ENCODE peak calls at places on chromosomes 16 and 17, in eight cellular contexts. A is spleen, V is ovary, J is mammary epithelial cell, M is right cardiac atrium, Z is substantia nigra, H is heart left ventricle, G is RWPE2. F is an unnamed sample.

GRCh38 chr16:73846292-73846849 is 450.2 kb upstream of the PSMD7 start:
- DNase-seq in Z (no peak), V (no peak), M (peak; percentile 51), J (no peak), G (no peak), A (no peak), H (no peak), F (no peak)

GRCh38 chr17:50209472-50210248 is 8.2 kb upstream of the COL1A1 start:
- DNase-seq in M (peak; percentile 96), Z (no peak), G (peak; percentile 59), V (peak; percentile 99), J (no peak), H (peak; percentile 93), A (no peak), F (no peak)

GRCh38 chr16:80997139-80997798 is 9.4 kb downstream of the CMC2 start:
- DNase-seq in V (no peak), Z (no peak), A (no peak), G (no peak), J (no peak), M (no peak), H (no peak), F (no peak)

GRCh38 chr16:27495191-27495590 is 54.5 kb downstream of the GTF3C1 start:
- DNase-seq in M (peak; percentile 83), J (no peak), Z (no peak), H (no peak), V (peak; percentile 53), A (no peak), G (no peak), F (no peak)

GRCh38 chr17:81867952-81868673 is 3.0 kb downstream of the ARHGDIA start:
- DNase-seq in Z (no peak), V (no peak), M (peak; percentile 71), G (peak; percentile 73), A (no peak), J (no peak), H (no peak), F (no peak)

GRCh38 chr17:46984341-46984740 is 5.3 kb upstream of the RPRML start:
- DNase-seq in Z (no peak), A (no peak), M (no peak), J (no peak), G (no peak), V (no peak), H (no peak), F (no peak)

GRCh38 chr16:58658796-58659211 is 25.8 kb downstream of the SLC38A7 start:
- DNase-seq in Z (no peak), J (no peak), V (no peak), M (no peak), G (no peak), A (no peak), H (no peak), F (no peak)

GRCh38 chr16:53281280-53281679 is 153.0 kb upstream of the RBL2 start:
- DNase-seq in A (no peak), M (no peak), V (no peak), G (no peak), J (no peak), H (no peak), Z (no peak), F (no peak)

GRCh38 chr17:65550758-65551157 is 10.7 kb downstream of the AXIN2 start:
- DNase-seq in J (no peak), A (no peak), H (no peak), Z (no peak), G (no peak), V (no peak), M (no peak), F (no peak)

GRCh38 chr16:735982-736453 is 4.8 kb downstream of the CIAO3 start:
- DNase-seq in G (no peak), J (no peak), V (no peak), H (no peak), A (no peak), Z (no peak), M (no peak), F (no peak)

GRCh38 chr16:85916141-85916890 is 17.4 kb downstream of the IRF8 start:
- DNase-seq in A (peak; percentile 78), J (peak; percentile 10), H (peak; percentile 69), G (no peak), Z (no peak), M (peak; percentile 84), V (no peak), F (no peak)

GRCh38 chr17:39963826-39964225 is 1.0 kb downstream of the GSDMA start:
- DNase-seq in H (no peak), Z (no peak), A (no peak), V (no peak), G (peak; percentile 87), J (peak; percentile 93), M (no peak), F (no peak)

GRCh38 chr16:65725156-65725845 is 603.4 kb upstream of the CDH11 start:
- DNase-seq in G (no peak), M (peak; percentile 44), J (no peak), Z (peak; percentile 6), A (no peak), H (no peak), V (peak; percentile 42), F (no peak)

GRCh38 chr16:65728172-65728571 is 606.3 kb upstream of the CDH11 start:
- DNase-seq in A (no peak), V (no peak), Z (no peak), H (no peak), J (peak; percentile 5), M (no peak), G (no peak), F (no peak)

GRCh38 chr16:65731840-65732239 is 610.0 kb upstream of the CDH11 start:
- DNase-seq in V (no peak), Z (no peak), J (peak; percentile 70), H (no peak), A (no peak), M (no peak), G (no peak), F (no peak)

GRCh38 chr16:65728652-65729051 is 606.8 kb upstream of the CDH11 start:
- DNase-seq in A (no peak), M (no peak), G (no peak), V (no peak), Z (no peak), J (no peak), H (no peak), F (no peak)

GRCh38 chr16:65727534-65728137 is 605.8 kb upstream of the CDH11 start:
- DNase-seq in G (no peak), H (peak; percentile 50), A (no peak), V (no peak), M (no peak), J (no peak), Z (no peak), F (no peak)
- H3K27ac ChIP-seq in G (no peak overlapping the region), H (no peak overlapping the region), A (no peak overlapping the region), V (no peak overlapping the region), M (no peak overlapping the region), J (no peak overlapping the region), Z (no peak overlapping the region), F (no peak overlapping the region)

DNA sequence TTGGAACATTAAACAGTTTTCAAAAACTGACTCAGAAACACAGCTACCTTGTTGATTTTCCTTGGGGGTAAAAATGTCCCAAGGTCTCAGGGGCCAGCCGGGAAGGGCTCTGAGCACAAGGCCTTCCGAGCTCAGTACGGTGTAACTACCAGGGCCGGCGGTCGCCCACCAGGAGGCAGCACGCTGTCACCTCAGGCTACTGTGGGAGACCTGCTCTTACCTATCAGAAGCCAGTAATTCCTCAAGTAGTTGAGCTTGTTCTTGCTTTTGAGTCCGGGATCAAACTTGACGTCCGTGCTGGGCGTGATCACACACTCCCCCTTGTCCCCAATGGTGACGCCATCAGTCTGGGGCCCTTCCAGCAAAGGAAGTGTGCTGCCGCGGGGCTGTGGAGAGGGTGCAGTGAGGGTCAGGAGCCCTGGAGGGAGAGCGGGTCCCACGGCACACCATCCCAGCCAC is 43.4 kb upstream of the ICAM2 start:
- DNase-seq in J (no peak), G (no peak), A (peak; percentile 89), V (no peak), Z (no peak), H (peak; percentile 80), M (peak; percentile 86), F (no peak)
- H3K27ac ChIP-seq in J (no peak overlapping the region), G (no peak overlapping the region), A (no peak overlapping the region), V (no peak overlapping the region), Z (no peak overlapping the region), H (no peak overlapping the region), M (no peak overlapping the region), F (no peak overlapping the region)

GRCh38 chr17:1512351-1512750 is 4.1 kb downstream of the INPP5K start:
- DNase-seq in G (no peak), J (peak; percentile 44), V (no peak), M (no peak), A (no peak), Z (no peak), H (no peak), F (no peak)

GRCh38 chr17:1509255-1509943 is 7.0 kb downstream of the INPP5K start:
- DNase-seq in H (no peak), J (no peak), A (no peak), Z (no peak), G (no peak), V (no peak), M (no peak), F (no peak)

GRCh38 chr17:1515640-1516402 is 591 bp downstream of the INPP5K start:
- DNase-seq in J (peak; percentile 77), M (peak; percentile 66), Z (peak; percentile 26), V (peak; percentile 61), G (no peak), A (no peak), H (no peak), F (no peak)

GRCh38 chr17:1511290-1511689 is 5.1 kb downstream of the INPP5K start:
- DNase-seq in A (no peak), J (no peak), G (no peak), Z (no peak), M (peak; percentile 88), V (no peak), H (peak; percentile 69), F (no peak)

DNA sequence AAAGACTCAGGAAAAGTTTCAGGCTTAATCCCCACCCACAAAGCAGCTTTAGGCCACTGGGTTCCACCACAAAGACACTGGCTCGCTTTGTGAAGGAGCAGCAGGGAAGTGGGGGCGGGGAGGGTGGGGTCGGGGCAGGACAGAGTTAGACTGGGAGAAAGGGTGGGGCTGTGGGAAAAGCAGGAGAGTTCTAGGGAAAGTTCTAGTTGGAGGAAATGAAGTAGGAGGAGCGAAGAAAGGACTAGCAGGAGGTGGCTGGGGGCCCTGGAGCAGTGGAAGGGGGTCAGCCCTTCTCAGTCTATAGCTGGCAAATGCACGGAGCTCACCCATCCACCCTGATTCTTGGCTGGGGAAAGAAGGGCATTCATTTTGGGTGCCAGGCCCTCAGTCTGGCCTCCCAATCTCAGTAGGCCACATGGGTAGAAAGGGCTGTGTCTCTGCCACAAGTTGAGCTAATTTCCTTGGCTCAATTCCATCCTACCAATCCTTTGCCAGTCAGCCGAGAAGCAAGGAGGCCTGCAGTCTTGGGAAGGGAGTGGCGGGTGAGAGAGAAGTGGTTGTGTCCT is 4.6 kb downstream of the INPP5K start:
- DNase-seq in Z (no peak), H (no peak), A (no peak), V (no peak), M (peak; percentile 63), J (peak; percentile 54), G (no peak), F (no peak)
- H3K27ac ChIP-seq in Z (no peak overlapping the region), H (peak overlapping the region; percentile 85), A (peak overlapping the region; percentile 49), V (no peak overlapping the region), M (peak overlapping the region; percentile 97), J (peak overlapping the region; percentile 38), G (peak overlapping the region; percentile 53), F (peak overlapping the region; percentile 59)

DNA sequence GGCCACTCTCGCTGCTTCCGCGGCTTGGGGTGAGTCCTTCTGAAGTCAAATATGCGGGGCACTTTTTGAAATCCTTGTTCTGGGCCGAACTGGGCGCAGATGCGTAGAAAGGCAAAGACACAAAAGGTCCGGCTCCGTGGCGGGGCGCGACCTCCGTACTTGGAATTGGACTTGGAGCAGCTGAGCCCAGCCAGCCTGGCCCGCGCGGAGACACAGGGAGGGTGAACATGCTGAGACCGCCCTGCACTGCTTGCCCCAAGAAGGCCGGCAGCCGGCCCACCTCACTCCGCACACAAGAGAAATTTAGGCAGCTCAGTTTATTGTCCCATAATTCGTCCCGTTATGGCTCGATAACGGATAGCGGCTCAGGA is 72.2 kb downstream of the CES1 start:
- DNase-seq in V (no peak), Z (no peak), M (peak; percentile 90), J (no peak), A (no peak), G (no peak), H (no peak), F (no peak)
- H3K27ac ChIP-seq in V (no peak overlapping the region), Z (no peak overlapping the region), M (no peak overlapping the region), J (no peak overlapping the region), A (peak overlapping the region; percentile 74), G (no peak overlapping the region), H (peak overlapping the region; percentile 50), F (no peak overlapping the region)